ENCODE peak calls at places on chromosomes 13 and 19, in five cellular contexts. Z, T, W, I and E are unnamed samples.

GRCh38 chr13:41764558-41764957 is 196.4 kb downstream of the VWA8 start:
- DNase-seq in Z (no peak), T (no peak), W (no peak), I (no peak), E (no peak)

GRCh38 chr13:67043901-67044300 is 186.2 kb downstream of the PCDH9 start:
- DNase-seq in Z (no peak), T (peak; percentile 75), W (no peak), I (no peak), E (no peak)

GRCh38 chr19:11418518-11419506 is at the start of gene RGL3:
- DNase-seq in Z (no peak), T (no peak), W (peak; percentile 81), I (peak; percentile 88), E (peak; percentile 67)

GRCh38 chr13:49308104-49308875 is 60.6 kb downstream of the CDADC1 start:
- DNase-seq in Z (peak; percentile 93), T (peak; percentile 81), W (peak; percentile 81), I (peak; percentile 92), E (peak; percentile 85)

GRCh38 chr13:49322702-49323101 is 75.0 kb downstream of the CDADC1 start:
- DNase-seq in Z (no peak), T (no peak), W (no peak), I (no peak), E (no peak)

GRCh38 chr19:34274284-34274826 is 20.0 kb downstream of the GARRE1 start:
- DNase-seq in Z (no peak), T (peak; percentile 51), W (no peak), I (no peak), E (no peak)

GRCh38 chr13:77536358-77536757 is 852 bp downstream of the SCEL start:
- DNase-seq in Z (no peak), T (no peak), W (no peak), I (no peak), E (no peak)

GRCh38 chr13:97317933-97318332 is 95.8 kb downstream of the MBNL2 start:
- DNase-seq in Z (no peak), T (no peak), W (no peak), I (no peak), E (no peak)

GRCh38 chr19:6238643-6239281 is 41.0 kb downstream of the MLLT1 start:
- DNase-seq in Z (peak; percentile 78), T (peak; percentile 83), W (peak; percentile 85), I (no peak), E (peak; percentile 70)

GRCh38 chr13:45863716-45864590 is 12.4 kb upstream of the SIAH3 start:
- DNase-seq in Z (no peak), T (no peak), W (no peak), I (no peak), E (no peak)

GRCh38 chr13:114154476-114154875 is 22.1 kb upstream of the RASA3 start:
- DNase-seq in Z (no peak), T (no peak), W (no peak), I (no peak), E (no peak)
- H3K4me1 ChIP-seq in Z (no peaks in the 10 kb centered on the region), T (no peaks in the 10 kb centered on the region), W (no peaks in the 10 kb centered on the region), I (no peaks in the 10 kb centered on the region), E (peaks cover 4% of the 10 kb centered on the region)

GRCh38 chr19:30719991-30720329 is 347.8 kb downstream of the ZNF536 start:
- DNase-seq in Z (peak; percentile 31), T (no peak), W (no peak), I (peak; percentile 44), E (no peak)
- H3K4me3 ChIP-seq in Z (peak overlapping the region; percentile 62), T (peak overlapping the region; percentile 7), W (peak overlapping the region; percentile 88), I (peak overlapping the region; percentile 70), E (peak overlapping the region; percentile 77)

DNA sequence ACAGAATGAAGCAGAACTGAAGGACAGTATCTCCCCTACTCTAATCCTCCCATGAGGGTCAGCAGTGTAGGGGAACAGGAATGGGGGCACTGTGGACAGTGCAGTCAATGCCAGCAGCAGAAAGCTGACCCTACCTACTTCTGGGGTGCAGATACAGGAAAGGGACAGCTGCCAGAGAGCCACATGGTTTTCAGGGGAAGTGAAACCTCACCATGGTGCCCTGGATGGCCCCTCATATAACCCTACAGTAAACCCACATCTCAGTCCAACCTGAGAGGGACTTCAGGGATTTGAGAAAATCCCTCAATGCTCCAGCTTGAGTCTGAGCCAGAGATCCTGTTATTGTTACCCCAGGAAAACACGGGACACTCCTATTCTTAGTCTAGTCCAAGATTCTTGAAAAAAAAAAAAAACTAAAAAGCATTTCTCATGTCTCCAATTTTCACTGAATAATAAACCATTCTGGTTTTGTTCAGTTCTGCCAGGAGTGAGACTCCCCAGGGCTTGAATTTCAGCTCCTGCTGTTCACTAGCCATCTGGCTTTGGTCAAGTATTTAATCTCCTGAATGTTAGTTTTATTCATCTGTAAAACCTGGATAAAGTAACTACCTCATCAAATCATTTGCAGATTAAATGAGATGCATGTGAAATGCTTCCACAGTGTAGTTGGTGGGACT is 511.6 kb upstream of the ARGLU1 start:
- DNase-seq in Z (no peak), T (no peak), W (no peak), I (no peak), E (no peak)
- TF ChIP-seq CTCF in Z (no peak), T (no peak), W (no peak), I (no peak), E (no peak)

GRCh38 chr19:38726761-38727301 is 17.4 kb downstream of the CAPN12 start:
- DNase-seq in Z (peak; percentile 22), T (no peak), W (no peak), I (no peak), E (peak; percentile 18)

GRCh38 chr19:38724380-38724854 is 19.9 kb downstream of the CAPN12 start:
- DNase-seq in Z (peak; percentile 24), T (no peak), W (no peak), I (no peak), E (no peak)

GRCh38 chr19:38726284-38726673 is 18.0 kb downstream of the CAPN12 start:
- DNase-seq in Z (no peak), T (no peak), W (no peak), I (no peak), E (peak; percentile 10)

GRCh38 chr19:38727306-38727867 is 16.9 kb downstream of the CAPN12 start:
- DNase-seq in Z (no peak), T (no peak), W (no peak), I (no peak), E (peak; percentile 11)

GRCh38 chr19:38725469-38726283 is 18.6 kb downstream of the CAPN12 start:
- DNase-seq in Z (peak; percentile 17), T (no peak), W (no peak), I (no peak), E (peak; percentile 15)
- H3K4me1 ChIP-seq in Z (no peaks in the 10 kb centered on the region), T (peaks cover 15% of the 10 kb centered on the region), W (peaks cover 47% of the 10 kb centered on the region), I (peaks cover 4% of the 10 kb centered on the region), E (peaks cover 83% of the 10 kb centered on the region)

GRCh38 chr19:49925486-49925885 is 3.5 kb upstream of the ATF5 start:
- DNase-seq in Z (no peak), T (no peak), W (no peak), I (no peak), E (no peak)
- H3K4me3 ChIP-seq in Z (no peak overlapping the region), T (no peak overlapping the region), W (no peak overlapping the region), I (no peak overlapping the region), E (no peak overlapping the region)

DNA sequence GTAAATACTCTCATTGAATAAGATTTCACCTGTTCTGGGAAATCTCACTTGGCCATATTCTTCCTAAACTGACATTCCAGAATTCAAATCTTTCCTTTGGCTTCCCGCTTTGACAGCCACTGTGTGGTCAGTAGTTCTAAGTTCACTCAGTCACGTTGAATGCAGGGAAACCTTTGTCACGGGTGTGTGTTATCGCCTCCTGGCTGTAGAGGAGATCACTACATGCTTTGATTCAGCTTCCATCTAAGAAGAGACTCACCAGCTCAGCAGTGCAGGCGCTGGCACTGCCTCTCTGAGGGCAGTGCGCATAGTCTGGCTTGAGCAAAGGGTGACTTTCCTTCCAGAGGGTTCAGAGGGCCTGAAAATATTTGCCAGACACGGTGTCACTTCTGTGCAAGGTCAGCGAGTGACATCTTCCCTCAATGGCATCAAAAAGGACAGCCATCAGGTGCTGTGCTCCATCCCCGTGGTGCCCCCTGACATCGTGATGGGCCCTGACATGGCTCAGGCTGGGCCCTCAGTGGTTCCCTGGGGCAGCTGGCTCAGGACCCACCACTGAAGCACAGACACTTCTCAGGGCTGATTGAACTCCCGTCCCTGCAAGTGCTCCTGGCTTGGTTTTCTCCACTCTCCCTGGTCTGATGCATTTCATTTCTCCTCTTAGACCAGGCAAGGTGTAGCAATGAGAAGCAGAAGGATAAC is 635.4 kb upstream of the ARGLU1 start:
- DNase-seq in Z (no peak), T (peak; percentile 59), W (no peak), I (no peak), E (no peak)
- TF ChIP-seq CTCF in Z (no peak), T (peak; percentile 47), W (peak; percentile 39), I (peak; percentile 35), E (peak; percentile 58)

GRCh38 chr19:41551711-41552110 is 24.3 kb upstream of the CEACAM21 start:
- DNase-seq in Z (no peak), T (no peak), W (no peak), I (no peak), E (no peak)

GRCh38 chr19:41553804-41554203 is 22.2 kb upstream of the CEACAM21 start:
- DNase-seq in Z (no peak), T (no peak), W (no peak), I (no peak), E (no peak)

GRCh38 chr19:41554902-41555301 is 21.1 kb upstream of the CEACAM21 start:
- DNase-seq in Z (no peak), T (no peak), W (no peak), I (no peak), E (no peak)

GRCh38 chr19:41552558-41552957 is 23.4 kb upstream of the CEACAM21 start:
- DNase-seq in Z (no peak), T (no peak), W (no peak), I (no peak), E (no peak)

GRCh38 chr19:41555752-41556151 is 20.2 kb upstream of the CEACAM21 start:
- DNase-seq in Z (no peak), T (no peak), W (no peak), I (no peak), E (no peak)
- H3K4me1 ChIP-seq in Z (no peaks in the 10 kb centered on the region), T (no peaks in the 10 kb centered on the region), W (peaks cover 8% of the 10 kb centered on the region), I (no peaks in the 10 kb centered on the region), E (peaks cover 28% of the 10 kb centered on the region)

GRCh38 chr13:28140433-28141125 is 2.2 kb downstream of the PAN3 start:
- DNase-seq in Z (no peak), T (no peak), W (no peak), I (no peak), E (no peak)

GRCh38 chr13:28138012-28138755 is at the start of gene PAN3:
- DNase-seq in Z (peak; percentile 91), T (peak; percentile 93), W (peak; percentile 98), I (peak; percentile 89), E (peak; percentile 94)

GRCh38 chr13:28137556-28137955 is 789 bp upstream of the PAN3 start:
- DNase-seq in Z (no peak), T (peak; percentile 21), W (no peak), I (no peak), E (no peak)

GRCh38 chr13:28138756-28139470 is 568 bp downstream of the PAN3 start:
- DNase-seq in Z (peak; percentile 78), T (peak; percentile 97), W (peak; percentile 91), I (peak; percentile 85), E (peak; percentile 83)

DNA sequence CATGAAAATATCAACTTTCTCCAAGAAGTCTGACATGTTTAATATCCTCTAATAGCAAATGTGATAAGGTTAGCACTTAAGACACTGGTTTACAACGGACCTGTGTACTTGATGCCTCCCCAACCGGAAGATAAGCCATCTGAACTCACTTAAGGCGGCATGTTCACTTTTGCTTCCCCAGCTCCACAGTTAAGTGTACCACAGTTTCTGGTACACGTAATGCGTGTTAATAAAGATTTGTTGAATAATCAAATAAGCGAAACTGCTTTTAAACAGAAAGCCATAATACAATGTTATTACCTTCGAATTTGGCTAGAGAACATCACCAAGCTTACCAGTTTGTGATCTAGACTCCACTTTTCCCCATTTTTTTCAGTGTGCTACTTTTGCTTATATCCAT is 1.4 kb upstream of the PAN3 start:
- DNase-seq in Z (no peak), T (no peak), W (no peak), I (no peak), E (no peak)
- H3K4me3 ChIP-seq in Z (peak overlapping the region; percentile 97), T (peak overlapping the region; percentile 98), W (peak overlapping the region; percentile 97), I (peak overlapping the region; percentile 98), E (peak overlapping the region; percentile 100)